ENCODE peak calls at places on chromosomes 4 and X, in five cellular contexts. J is body of pancreas, S is H4, Q is activated B cell treated with CpG ODN at 0.5 μM for 24 hours, L is amygdala. T is an unnamed sample.

GRCh38 chr4:174815282-174815681 is 13.8 kb downstream of the GLRA3 start:
- DNase-seq in J (no peak), L (no peak), S (no peak), Q (no peak), T (no peak)

GRCh38 chr4:175514174-175514573 is 297.9 kb downstream of the GPM6A start:
- DNase-seq in S (no peak), L (no peak), Q (no peak), J (no peak), T (no peak)

GRCh38 chr4:55554453-55555030 is 7.8 kb upstream of the CLOCK start:
- DNase-seq in L (no peak), S (peak), J (no peak), Q (no peak), T (no peak)

GRCh38 chr4:147638942-147639341 is 21.7 kb downstream of the TMEM184C start:
- DNase-seq in S (no peak), J (no peak), L (no peak), Q (no peak), T (no peak)

GRCh38 chr4:13893221-13893620 is 265.7 kb upstream of the BOD1L1 start:
- DNase-seq in S (no peak), L (no peak), Q (no peak), J (no peak), T (no peak)

GRCh38 chrX:39984191-39984956 is 113.4 kb downstream of the BCOR start:
- DNase-seq in Q (no peak), L (no peak), S (peak), J (peak), T (no peak)

GRCh38 chrX:46459603-46460002 is 85.6 kb downstream of the ZNF674 start:
- DNase-seq in J (no peak), L (no peak), Q (no peak), S (no peak), T (no peak)

GRCh38 chrX:131305926-131306325 is 16.8 kb upstream of the IGSF1 start:
- DNase-seq in L (no peak), J (no peak), S (no peak), Q (no peak), T (no peak)

GRCh38 chr4:143364063-143364462 is 27.4 kb downstream of the GAB1 start:
- DNase-seq in Q (no peak), L (no peak), J (no peak), S (no peak), T (no peak)

GRCh38 chr4:48109413-48110263 is 24.4 kb downstream of the TXK start:
- DNase-seq in S (peak), L (no peak), J (no peak), Q (no peak), T (no peak)

T was measured in hypothalamus.